ENCODE peak calls at places on chromosomes 1 and 21, in seven cellular contexts. F, J, Y, U, M, R and D are unnamed samples.

GRCh38 chr1:116763787-116764465 is 9.7 kb downstream of the CD2 start:
- DNase-seq in F (peak; percentile 75), M (no peak), J (no peak), Y (peak; percentile 15), U (peak; percentile 39), R (no peak), D (peak; percentile 42)

GRCh38 chr1:155179107-155180031 is 5.7 kb downstream of the TRIM46 start:
- DNase-seq in R (no peak), J (no peak), M (no peak), F (no peak), U (no peak), Y (no peak), D (no peak)

GRCh38 chr1:219771039-219771438 is 157.3 kb downstream of the SLC30A10 start:
- DNase-seq in R (no peak), J (peak; percentile 19), U (peak; percentile 37), M (no peak), Y (peak; percentile 77), F (no peak), D (no peak)

GRCh38 chr1:194447635-194448034 is 1261.2 kb upstream of the B3GALT2 start:
- DNase-seq in Y (no peak), R (no peak), U (no peak), J (no peak), M (no peak), F (no peak), D (no peak)

GRCh38 chr1:8495928-8496401 is 178.1 kb downstream of the SLC45A1 start:
- DNase-seq in J (no peak), U (no peak), R (no peak), F (no peak), Y (peak; percentile 49), M (no peak), D (no peak)

GRCh38 chr1:54027848-54028247 is 9.9 kb upstream of the LDLRAD1 start:
- DNase-seq in F (no peak), Y (no peak), R (no peak), J (no peak), M (no peak), U (peak; percentile 61), D (peak; percentile 41)

GRCh38 chr1:42130061-42130460 is 23.1 kb upstream of the GUCA2B start:
- DNase-seq in U (no peak), F (no peak), J (no peak), Y (no peak), R (no peak), M (no peak), D (no peak)

GRCh38 chr21:42614811-42615342 is 38.5 kb upstream of the PDE9A start:
- DNase-seq in U (peak; percentile 76), M (no peak), R (no peak), Y (no peak), F (no peak), J (no peak), D (peak; percentile 60)

GRCh38 chr1:16189921-16190499 is 22.4 kb downstream of the ARHGEF19 start:
- DNase-seq in R (no peak), F (no peak), J (no peak), M (no peak), U (no peak), Y (no peak), D (peak; percentile 70)

GRCh38 chr1:110636149-110636935 is 30.2 kb upstream of the KCNA2 start:
- DNase-seq in F (no peak), Y (no peak), M (no peak), J (no peak), R (no peak), U (no peak), D (no peak)

GRCh38 chr21:26432410-26432809 is 140.7 kb downstream of the CYYR1 start:
- DNase-seq in U (no peak), F (no peak), M (no peak), J (no peak), R (no peak), Y (no peak), D (no peak)

GRCh38 chr1:109427171-109427467 is 871 bp upstream of the PSMA5 start:
- DNase-seq in M (no peak), F (no peak), Y (no peak), U (no peak), J (no peak), R (no peak), D (no peak)

GRCh38 chr1:220902916-220903315 is 23.7 kb downstream of the HLX start:
- DNase-seq in Y (no peak), M (no peak), J (no peak), R (no peak), F (no peak), U (no peak), D (no peak)

GRCh38 chr1:223087231-223087990 is 55.6 kb downstream of the TLR5 start:
- DNase-seq in R (no peak), F (no peak), M (no peak), J (no peak), Y (no peak), U (no peak), D (no peak)

GRCh38 chr1:6111991-6112689 is 66.5 kb downstream of the KCNAB2 start:
- DNase-seq in Y (no peak), J (no peak), F (no peak), R (no peak), U (no peak), M (no peak), D (no peak)

GRCh38 chr1:43199093-43199726 is 27.1 kb downstream of the CFAP57 start:
- DNase-seq in R (peak; percentile 88), J (no peak), M (no peak), F (no peak), Y (no peak), U (no peak), D (no peak)

GRCh38 chr1:92485374-92486250 is 1.1 kb downstream of the GFI1 start:
- DNase-seq in F (peak; percentile 75), J (no peak), U (peak; percentile 49), M (no peak), Y (peak; percentile 51), R (no peak), D (peak; percentile 54)

GRCh38 chr1:180040034-180040433 is 85.4 kb downstream of the CEP350 start:
- DNase-seq in Y (peak; percentile 0), J (no peak), U (no peak), M (peak; percentile 12), R (no peak), F (no peak), D (peak; percentile 4)

GRCh38 chr1:93567255-93567918 is 114.2 kb downstream of the BCAR3 start:
- DNase-seq in F (peak; percentile 84), U (peak; percentile 55), J (no peak), Y (no peak), R (no peak), M (no peak), D (no peak)

DNA sequence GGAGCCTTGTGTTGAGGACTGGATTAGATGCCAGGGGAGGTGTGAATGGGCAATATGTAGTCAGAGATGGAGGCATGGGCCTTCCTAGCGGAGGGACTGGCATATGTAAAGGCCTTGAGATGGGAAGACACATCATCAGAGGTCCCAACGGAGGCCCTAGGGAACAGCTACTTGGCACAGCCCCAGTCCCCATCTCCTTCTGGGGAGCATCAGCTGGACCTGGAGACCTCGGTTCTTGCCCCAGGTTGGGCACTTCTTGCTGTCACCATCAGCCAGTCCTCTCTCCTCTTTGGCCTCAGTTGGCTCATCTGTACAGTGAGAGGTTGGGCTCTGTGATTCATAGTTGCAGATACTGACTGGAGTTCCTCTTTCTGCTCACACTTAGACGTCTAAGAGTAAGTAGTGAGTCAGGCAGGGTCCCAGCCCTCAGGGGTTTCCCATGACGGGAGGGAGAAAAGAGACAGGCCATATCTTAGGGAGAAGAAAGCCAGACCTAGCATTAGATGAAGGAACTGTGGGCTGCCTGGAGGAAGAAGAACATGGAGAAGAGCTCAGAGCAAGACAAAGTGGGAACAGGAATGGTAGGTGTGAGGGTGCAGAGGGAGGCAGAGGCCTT is 3.4 kb upstream of the MARCKSL1 start:
- DNase-seq in R (no peak), M (no peak), F (no peak), U (no peak), J (no peak), Y (no peak), D (no peak)
- TF ChIP-seq SIN3A in R (no peak), M (no peak), F (no peak), U (no peak), J (no peak), Y (no peak), D (no peak)

DNA sequence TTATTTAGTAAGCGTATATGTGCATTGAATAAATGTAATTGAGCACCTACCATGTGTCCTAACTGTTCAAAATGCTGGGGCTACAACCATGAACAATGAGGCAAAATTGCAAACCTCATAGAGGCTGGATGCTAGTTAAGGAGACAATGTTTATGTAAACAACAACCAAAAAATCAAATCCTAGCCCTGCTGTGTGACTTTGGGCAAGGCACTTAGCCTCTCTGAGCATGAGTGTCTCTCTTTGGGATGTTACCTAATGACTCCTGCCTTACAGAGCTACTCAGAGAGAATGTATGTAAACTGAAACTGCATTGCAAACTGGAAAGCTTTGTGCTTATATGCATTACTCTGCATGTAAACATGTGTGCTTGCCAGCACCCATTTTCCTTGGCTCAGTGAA is 276.5 kb downstream of the FOXD2 start:
- DNase-seq in Y (no peak), R (no peak), F (no peak), U (no peak), M (no peak), J (no peak), D (no peak)
- TF ChIP-seq SIN3A in Y (no peak), R (no peak), F (no peak), U (no peak), M (no peak), J (no peak), D (no peak)

DNA sequence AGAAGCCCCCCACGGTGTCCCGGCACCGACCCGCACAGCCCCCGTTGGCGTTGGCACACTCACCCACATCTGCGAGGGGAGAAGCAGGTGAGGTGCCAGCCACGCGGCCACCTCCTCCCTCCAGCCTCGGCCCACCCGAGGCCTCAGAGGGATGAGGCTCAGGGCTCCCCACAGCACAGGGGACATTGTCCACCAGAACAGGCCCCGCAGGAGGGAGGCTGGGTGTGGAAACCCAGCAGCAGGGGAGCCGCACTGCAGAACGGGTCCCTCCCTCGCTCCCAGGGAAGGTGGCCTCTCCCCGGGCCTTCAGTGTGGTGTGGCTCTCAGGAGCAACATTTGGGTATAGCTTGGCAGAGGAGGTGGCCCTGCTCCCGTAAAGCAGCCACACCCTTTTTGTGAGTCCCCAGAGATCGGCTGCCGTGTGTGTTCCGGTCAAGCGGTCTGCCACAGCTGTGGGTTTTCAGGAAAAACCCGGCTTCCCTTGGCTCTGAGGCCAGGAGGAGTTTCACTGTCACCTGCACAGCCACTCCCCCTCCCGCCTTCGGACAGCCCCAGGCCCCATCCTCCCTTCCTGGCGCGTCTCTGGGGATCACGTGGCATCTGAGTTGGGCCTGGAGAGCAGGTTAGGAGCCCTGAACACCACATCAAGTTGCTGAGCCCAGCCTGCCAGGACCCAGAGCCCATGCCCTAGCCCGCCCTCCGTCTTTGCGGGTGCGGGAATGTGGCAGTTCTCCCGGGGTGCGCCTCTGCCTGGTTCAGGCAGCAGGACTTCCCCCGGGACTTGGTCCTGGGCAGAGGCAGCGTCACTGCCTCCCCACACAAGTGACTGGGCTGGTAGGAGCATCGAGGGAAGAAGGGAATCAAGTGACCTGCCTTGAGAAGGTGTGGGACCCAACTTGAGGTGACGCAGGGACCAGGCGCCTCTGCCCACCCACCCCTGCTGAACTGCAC is 64.0 kb downstream of the MEGF6 start:
- DNase-seq in U (no peak), Y (no peak), J (no peak), F (no peak), R (no peak), M (no peak), D (no peak)
- TF ChIP-seq SIN3A in U (no peak), Y (no peak), J (no peak), F (no peak), R (no peak), M (no peak), D (no peak)

GRCh38 chr21:31115249-31115648 is 77.0 kb upstream of the KRTAP19-8 start:
- DNase-seq in J (no peak), U (no peak), R (no peak), M (no peak), F (no peak), Y (no peak), D (no peak)

GRCh38 chr21:31119199-31119598 is 80.9 kb upstream of the KRTAP19-8 start:
- DNase-seq in R (no peak), J (no peak), M (no peak), F (no peak), U (no peak), Y (no peak), D (no peak)

GRCh38 chr21:31117046-31117916 is 79.0 kb upstream of the KRTAP19-8 start:
- DNase-seq in M (peak; percentile 7), U (no peak), J (no peak), F (no peak), Y (peak; percentile 50), R (no peak), D (no peak)
- TF ChIP-seq SIN3A in M (no peak), U (no peak), J (no peak), F (no peak), Y (no peak), R (no peak), D (no peak)